ENCODE peak calls at places on chromosomes 3 and 15, in seven cellular contexts. One of them, this sample, is unnamed.

GRCh38 chr15:31993062-31993461 is 37.3 kb upstream of the CHRNA7 start:
- DNase-seq in amniotic epithelial cell: no peak
- DNase-seq in glutamatergic neuron: no peak
- DNase-seq in pancreas: no peak
- DNase-seq in NCI-H1105 treated with DMSO at 0.1 percent for 48 hours: no peak
- DNase-seq in activated CD4-positive, alpha-beta T cell treated with anti-CD3 and anti-CD28 coated beads, Interleukin-2, amount 50 U/mL, for 1 hour: no peak
- DNase-seq in stimulated activated CD8-positive, alpha-beta memory T cell treated with anti-CD3 and anti-CD28 coated beads, Interleukin-15, amount 100 ng/mL, for 24 hours: no peak
- DNase-seq in this sample: no peak

GRCh38 chr3:121627211-121627610 is 33.5 kb downstream of the HCLS1 start:
- DNase-seq in pancreas: no peak
- DNase-seq in stimulated activated CD8-positive, alpha-beta memory T cell treated with anti-CD3 and anti-CD28 coated beads, Interleukin-15, amount 100 ng/mL, for 24 hours: no peak
- DNase-seq in amniotic epithelial cell: no peak
- DNase-seq in NCI-H1105 treated with DMSO at 0.1 percent for 48 hours: no peak
- DNase-seq in glutamatergic neuron: peak
- DNase-seq in activated CD4-positive, alpha-beta T cell treated with anti-CD3 and anti-CD28 coated beads, Interleukin-2, amount 50 U/mL, for 1 hour: no peak
- DNase-seq in this sample: no peak

GRCh38 chr3:43389388-43390254 is 103.3 kb downstream of the SNRK start:
- DNase-seq in pancreas: no peak
- DNase-seq in NCI-H1105 treated with DMSO at 0.1 percent for 48 hours: no peak
- DNase-seq in amniotic epithelial cell: peak
- DNase-seq in stimulated activated CD8-positive, alpha-beta memory T cell treated with anti-CD3 and anti-CD28 coated beads, Interleukin-15, amount 100 ng/mL, for 24 hours: peak
- DNase-seq in glutamatergic neuron: no peak
- DNase-seq in activated CD4-positive, alpha-beta T cell treated with anti-CD3 and anti-CD28 coated beads, Interleukin-2, amount 50 U/mL, for 1 hour: peak
- DNase-seq in this sample: peak

GRCh38 chr3:59653405-59654119 is 603.7 kb upstream of the CFAP20DC start:
- DNase-seq in glutamatergic neuron: no peak
- DNase-seq in NCI-H1105 treated with DMSO at 0.1 percent for 48 hours: no peak
- DNase-seq in amniotic epithelial cell: no peak
- DNase-seq in stimulated activated CD8-positive, alpha-beta memory T cell treated with anti-CD3 and anti-CD28 coated beads, Interleukin-15, amount 100 ng/mL, for 24 hours: no peak
- DNase-seq in activated CD4-positive, alpha-beta T cell treated with anti-CD3 and anti-CD28 coated beads, Interleukin-2, amount 50 U/mL, for 1 hour: no peak
- DNase-seq in pancreas: no peak
- DNase-seq in this sample: no peak

GRCh38 chr15:101090460-101090853 is 161.4 kb downstream of the CHSY1 start:
- DNase-seq in pancreas: no peak
- DNase-seq in amniotic epithelial cell: no peak
- DNase-seq in glutamatergic neuron: no peak
- DNase-seq in stimulated activated CD8-positive, alpha-beta memory T cell treated with anti-CD3 and anti-CD28 coated beads, Interleukin-15, amount 100 ng/mL, for 24 hours: no peak
- DNase-seq in activated CD4-positive, alpha-beta T cell treated with anti-CD3 and anti-CD28 coated beads, Interleukin-2, amount 50 U/mL, for 1 hour: no peak
- DNase-seq in NCI-H1105 treated with DMSO at 0.1 percent for 48 hours: no peak
- DNase-seq in this sample: no peak

GRCh38 chr15:58486564-58486963 is 54.8 kb downstream of the LIPC start:
- DNase-seq in stimulated activated CD8-positive, alpha-beta memory T cell treated with anti-CD3 and anti-CD28 coated beads, Interleukin-15, amount 100 ng/mL, for 24 hours: no peak
- DNase-seq in amniotic epithelial cell: no peak
- DNase-seq in activated CD4-positive, alpha-beta T cell treated with anti-CD3 and anti-CD28 coated beads, Interleukin-2, amount 50 U/mL, for 1 hour: no peak
- DNase-seq in pancreas: no peak
- DNase-seq in glutamatergic neuron: no peak
- DNase-seq in NCI-H1105 treated with DMSO at 0.1 percent for 48 hours: peak
- DNase-seq in this sample: no peak

GRCh38 chr15:70171224-70171886 is 73.6 kb upstream of the TLE3 start:
- DNase-seq in stimulated activated CD8-positive, alpha-beta memory T cell treated with anti-CD3 and anti-CD28 coated beads, Interleukin-15, amount 100 ng/mL, for 24 hours: no peak
- DNase-seq in pancreas: no peak
- DNase-seq in NCI-H1105 treated with DMSO at 0.1 percent for 48 hours: no peak
- DNase-seq in amniotic epithelial cell: peak
- DNase-seq in glutamatergic neuron: no peak
- DNase-seq in activated CD4-positive, alpha-beta T cell treated with anti-CD3 and anti-CD28 coated beads, Interleukin-2, amount 50 U/mL, for 1 hour: no peak
- DNase-seq in this sample: no peak

GRCh38 chr3:186583820-186584219 is 13.3 kb downstream of the DNAJB11 start:
- DNase-seq in amniotic epithelial cell: no peak
- DNase-seq in stimulated activated CD8-positive, alpha-beta memory T cell treated with anti-CD3 and anti-CD28 coated beads, Interleukin-15, amount 100 ng/mL, for 24 hours: no peak
- DNase-seq in NCI-H1105 treated with DMSO at 0.1 percent for 48 hours: no peak
- DNase-seq in pancreas: no peak
- DNase-seq in glutamatergic neuron: no peak
- DNase-seq in activated CD4-positive, alpha-beta T cell treated with anti-CD3 and anti-CD28 coated beads, Interleukin-2, amount 50 U/mL, for 1 hour: no peak
- DNase-seq in this sample: no peak

GRCh38 chr3:115713247-115713646 is 89.9 kb downstream of the GAP43 start:
- DNase-seq in NCI-H1105 treated with DMSO at 0.1 percent for 48 hours: peak
- DNase-seq in pancreas: peak
- DNase-seq in amniotic epithelial cell: no peak
- DNase-seq in glutamatergic neuron: peak
- DNase-seq in activated CD4-positive, alpha-beta T cell treated with anti-CD3 and anti-CD28 coated beads, Interleukin-2, amount 50 U/mL, for 1 hour: no peak
- DNase-seq in stimulated activated CD8-positive, alpha-beta memory T cell treated with anti-CD3 and anti-CD28 coated beads, Interleukin-15, amount 100 ng/mL, for 24 hours: no peak
- DNase-seq in this sample: no peak

GRCh38 chr3:161108840-161109239 is 3.7 kb upstream of the B3GALNT1 start:
- DNase-seq in stimulated activated CD8-positive, alpha-beta memory T cell treated with anti-CD3 and anti-CD28 coated beads, Interleukin-15, amount 100 ng/mL, for 24 hours: no peak
- DNase-seq in NCI-H1105 treated with DMSO at 0.1 percent for 48 hours: no peak
- DNase-seq in glutamatergic neuron: no peak
- DNase-seq in activated CD4-positive, alpha-beta T cell treated with anti-CD3 and anti-CD28 coated beads, Interleukin-2, amount 50 U/mL, for 1 hour: no peak
- DNase-seq in amniotic epithelial cell: no peak
- DNase-seq in pancreas: no peak
- DNase-seq in this sample: no peak

GRCh38 chr3:99544819-99545281 is 93.5 kb upstream of the COL8A1 start:
- DNase-seq in glutamatergic neuron: no peak
- DNase-seq in pancreas: no peak
- DNase-seq in NCI-H1105 treated with DMSO at 0.1 percent for 48 hours: no peak
- DNase-seq in stimulated activated CD8-positive, alpha-beta memory T cell treated with anti-CD3 and anti-CD28 coated beads, Interleukin-15, amount 100 ng/mL, for 24 hours: no peak
- DNase-seq in amniotic epithelial cell: peak
- DNase-seq in activated CD4-positive, alpha-beta T cell treated with anti-CD3 and anti-CD28 coated beads, Interleukin-2, amount 50 U/mL, for 1 hour: no peak
- DNase-seq in this sample: no peak

GRCh38 chr15:61871926-61872522 is 188.2 kb downstream of the VPS13C start:
- DNase-seq in pancreas: no peak
- DNase-seq in amniotic epithelial cell: peak
- DNase-seq in activated CD4-positive, alpha-beta T cell treated with anti-CD3 and anti-CD28 coated beads, Interleukin-2, amount 50 U/mL, for 1 hour: no peak
- DNase-seq in stimulated activated CD8-positive, alpha-beta memory T cell treated with anti-CD3 and anti-CD28 coated beads, Interleukin-15, amount 100 ng/mL, for 24 hours: no peak
- DNase-seq in NCI-H1105 treated with DMSO at 0.1 percent for 48 hours: peak
- DNase-seq in glutamatergic neuron: no peak
- DNase-seq in this sample: no peak

GRCh38 chr3:142784228-142784627 is 60.4 kb downstream of the TRPC1 start:
- DNase-seq in activated CD4-positive, alpha-beta T cell treated with anti-CD3 and anti-CD28 coated beads, Interleukin-2, amount 50 U/mL, for 1 hour: no peak
- DNase-seq in amniotic epithelial cell: no peak
- DNase-seq in NCI-H1105 treated with DMSO at 0.1 percent for 48 hours: no peak
- DNase-seq in stimulated activated CD8-positive, alpha-beta memory T cell treated with anti-CD3 and anti-CD28 coated beads, Interleukin-15, amount 100 ng/mL, for 24 hours: no peak
- DNase-seq in glutamatergic neuron: no peak
- DNase-seq in pancreas: no peak
- DNase-seq in this sample: no peak

This sample was measured in endothelial cell.